ENCODE peak calls at places on chromosomes 7 and 10, in six cellular contexts. One of them, this sample, is unnamed.

GRCh38 chr10:22444219-22444788 is 99.0 kb downstream of the SPAG6 start:
- DNase-seq in GM12878: no peak
- DNase-seq in A549: no peak
- DNase-seq in K562: no peak
- DNase-seq in endothelial cell of umbilical vein: no peak
- DNase-seq in HepG2: no peak
- DNase-seq in this sample: no peak

GRCh38 chr7:134632937-134633540 is 13.6 kb upstream of the BPGM start:
- DNase-seq in HepG2: peak; percentile 44
- DNase-seq in K562: peak; percentile 79
- DNase-seq in A549: peak; percentile 73
- DNase-seq in GM12878: no peak
- DNase-seq in endothelial cell of umbilical vein: peak; percentile 79
- DNase-seq in this sample: peak; percentile 64

GRCh38 chr7:48180981-48181380 is 9.7 kb downstream of the ABCA13 start:
- DNase-seq in endothelial cell of umbilical vein: no peak
- DNase-seq in GM12878: no peak
- DNase-seq in A549: no peak
- DNase-seq in HepG2: no peak
- DNase-seq in K562: no peak
- DNase-seq in this sample: no peak

GRCh38 chr7:125136755-125137547 is 207.3 kb upstream of the POT1 start:
- DNase-seq in endothelial cell of umbilical vein: peak; percentile 88
- DNase-seq in GM12878: no peak
- DNase-seq in A549: peak; percentile 1
- DNase-seq in K562: no peak
- DNase-seq in HepG2: no peak
- DNase-seq in this sample: no peak

GRCh38 chr10:9824546-9825164 is 1193.0 kb upstream of the CELF2 start:
- DNase-seq in GM12878: no peak
- DNase-seq in A549: no peak
- DNase-seq in endothelial cell of umbilical vein: no peak
- DNase-seq in K562: no peak
- DNase-seq in HepG2: no peak
- DNase-seq in this sample: peak; percentile 1

GRCh38 chr7:28855538-28856217 is 102.5 kb downstream of the TRIL start:
- DNase-seq in endothelial cell of umbilical vein: no peak
- DNase-seq in A549: peak; percentile 65
- DNase-seq in GM12878: no peak
- DNase-seq in K562: peak; percentile 15
- DNase-seq in HepG2: peak; percentile 70
- DNase-seq in this sample: no peak

GRCh38 chr10:33355267-33355666 is 20.8 kb upstream of the NRP1 start:
- DNase-seq in GM12878: no peak
- DNase-seq in endothelial cell of umbilical vein: no peak
- DNase-seq in HepG2: no peak
- DNase-seq in K562: no peak
- DNase-seq in A549: no peak
- DNase-seq in this sample: peak; percentile 58

GRCh38 chr7:1638113-1638726 is 31.9 kb upstream of the ELFN1 start:
- DNase-seq in endothelial cell of umbilical vein: no peak
- DNase-seq in A549: no peak
- DNase-seq in HepG2: no peak
- DNase-seq in K562: no peak
- DNase-seq in GM12878: no peak
- DNase-seq in this sample: no peak

GRCh38 chr10:49664842-49665355 is 14.6 kb upstream of the C10orf53 start:
- DNase-seq in K562: no peak
- DNase-seq in endothelial cell of umbilical vein: no peak
- DNase-seq in A549: no peak
- DNase-seq in GM12878: no peak
- DNase-seq in HepG2: no peak
- DNase-seq in this sample: no peak

GRCh38 chr7:84256481-84256880 is 61.9 kb upstream of the SEMA3A start:
- DNase-seq in endothelial cell of umbilical vein: no peak
- DNase-seq in K562: no peak
- DNase-seq in GM12878: no peak
- DNase-seq in HepG2: no peak
- DNase-seq in A549: no peak
- DNase-seq in this sample: no peak

GRCh38 chr7:435518-436366 is 83.9 kb downstream of the PDGFA start:
- DNase-seq in GM12878: no peak
- DNase-seq in A549: peak; percentile 61
- DNase-seq in endothelial cell of umbilical vein: peak; percentile 38
- DNase-seq in HepG2: no peak
- DNase-seq in K562: no peak
- DNase-seq in this sample: no peak

GRCh38 chr10:89278034-89278535 is 23.8 kb upstream of the IFIT2 start:
- DNase-seq in GM12878: no peak
- DNase-seq in endothelial cell of umbilical vein: peak; percentile 98
- DNase-seq in A549: peak; percentile 86
- DNase-seq in HepG2: peak; percentile 81
- DNase-seq in K562: no peak
- DNase-seq in this sample: no peak

GRCh38 chr10:125060851-125061556 is 99.4 kb downstream of the CTBP2 start:
- DNase-seq in HepG2: peak; percentile 35
- DNase-seq in K562: no peak
- DNase-seq in A549: peak; percentile 64
- DNase-seq in endothelial cell of umbilical vein: peak; percentile 80
- DNase-seq in GM12878: no peak
- DNase-seq in this sample: peak; percentile 63

GRCh38 chr7:154743211-154743610 is 259.7 kb downstream of the PAXIP1 start:
- DNase-seq in HepG2: no peak
- DNase-seq in GM12878: no peak
- DNase-seq in A549: no peak
- DNase-seq in K562: no peak
- DNase-seq in endothelial cell of umbilical vein: no peak
- DNase-seq in this sample: no peak

GRCh38 chr10:48522011-48522765 is 82.7 kb downstream of the ARHGAP22 start:
- DNase-seq in K562: no peak
- DNase-seq in GM12878: no peak
- DNase-seq in endothelial cell of umbilical vein: no peak
- DNase-seq in HepG2: no peak
- DNase-seq in A549: no peak
- DNase-seq in this sample: no peak

GRCh38 chr10:80144302-80145131 is 12.0 kb downstream of the PLAC9 start:
- DNase-seq in endothelial cell of umbilical vein: no peak
- DNase-seq in HepG2: no peak
- DNase-seq in K562: peak; percentile 40
- DNase-seq in GM12878: no peak
- DNase-seq in A549: no peak
- DNase-seq in this sample: peak; percentile 29

GRCh38 chr7:32061346-32061745 is 8.9 kb downstream of the PDE1C start:
- DNase-seq in A549: no peak
- DNase-seq in endothelial cell of umbilical vein: no peak
- DNase-seq in HepG2: no peak
- DNase-seq in K562: no peak
- DNase-seq in GM12878: no peak
- DNase-seq in this sample: no peak

GRCh38 chr10:69961168-69961863 is 91.3 kb upstream of the MACROH2A2 start:
- DNase-seq in endothelial cell of umbilical vein: no peak
- DNase-seq in HepG2: no peak
- DNase-seq in A549: no peak
- DNase-seq in K562: no peak
- DNase-seq in GM12878: no peak
- DNase-seq in this sample: no peak

GRCh38 chr10:77504870-77505257 is 132.7 kb downstream of the KCNMA1 start:
- DNase-seq in A549: peak; percentile 59
- DNase-seq in K562: no peak
- DNase-seq in GM12878: no peak
- DNase-seq in endothelial cell of umbilical vein: no peak
- DNase-seq in HepG2: no peak
- DNase-seq in this sample: no peak

GRCh38 chr10:58844680-58845079 is 331.8 kb upstream of the PHYHIPL start:
- DNase-seq in K562: no peak
- DNase-seq in A549: no peak
- DNase-seq in HepG2: no peak
- DNase-seq in GM12878: no peak
- DNase-seq in endothelial cell of umbilical vein: no peak
- DNase-seq in this sample: no peak

GRCh38 chr10:47339759-47340612 is 8.2 kb upstream of the RBP3 start:
- DNase-seq in K562: no peak
- DNase-seq in HepG2: no peak
- DNase-seq in endothelial cell of umbilical vein: no peak
- DNase-seq in A549: no peak
- DNase-seq in GM12878: no peak
- DNase-seq in this sample: peak; percentile 81

GRCh38 chr10:124264271-124264670 is 154.5 kb downstream of the OAT start:
- DNase-seq in endothelial cell of umbilical vein: no peak
- DNase-seq in K562: no peak
- DNase-seq in HepG2: no peak
- DNase-seq in A549: no peak
- DNase-seq in GM12878: no peak
- DNase-seq in this sample: no peak

GRCh38 chr7:10211861-10212260 is 761.8 kb upstream of the PHF14 start:
- DNase-seq in endothelial cell of umbilical vein: no peak
- DNase-seq in HepG2: no peak
- DNase-seq in K562: no peak
- DNase-seq in A549: no peak
- DNase-seq in GM12878: no peak
- DNase-seq in this sample: no peak

GRCh38 chr7:477626-478220 is 41.9 kb downstream of the PDGFA start:
- DNase-seq in HepG2: no peak
- DNase-seq in A549: no peak
- DNase-seq in K562: no peak
- DNase-seq in endothelial cell of umbilical vein: no peak
- DNase-seq in GM12878: no peak
- DNase-seq in this sample: no peak

GRCh38 chr10:122373108-122373507 is 1.4 kb upstream of the PLEKHA1 start:
- DNase-seq in K562: no peak
- DNase-seq in HepG2: peak; percentile 23
- DNase-seq in GM12878: no peak
- DNase-seq in A549: no peak
- DNase-seq in endothelial cell of umbilical vein: no peak
- DNase-seq in this sample: no peak

GRCh38 chr7:48084727-48085432 is 4.2 kb upstream of the UPP1 start:
- DNase-seq in A549: peak; percentile 94
- DNase-seq in GM12878: peak; percentile 90
- DNase-seq in HepG2: peak; percentile 73
- DNase-seq in endothelial cell of umbilical vein: peak; percentile 90
- DNase-seq in K562: peak; percentile 68
- DNase-seq in this sample: peak; percentile 99

DNA sequence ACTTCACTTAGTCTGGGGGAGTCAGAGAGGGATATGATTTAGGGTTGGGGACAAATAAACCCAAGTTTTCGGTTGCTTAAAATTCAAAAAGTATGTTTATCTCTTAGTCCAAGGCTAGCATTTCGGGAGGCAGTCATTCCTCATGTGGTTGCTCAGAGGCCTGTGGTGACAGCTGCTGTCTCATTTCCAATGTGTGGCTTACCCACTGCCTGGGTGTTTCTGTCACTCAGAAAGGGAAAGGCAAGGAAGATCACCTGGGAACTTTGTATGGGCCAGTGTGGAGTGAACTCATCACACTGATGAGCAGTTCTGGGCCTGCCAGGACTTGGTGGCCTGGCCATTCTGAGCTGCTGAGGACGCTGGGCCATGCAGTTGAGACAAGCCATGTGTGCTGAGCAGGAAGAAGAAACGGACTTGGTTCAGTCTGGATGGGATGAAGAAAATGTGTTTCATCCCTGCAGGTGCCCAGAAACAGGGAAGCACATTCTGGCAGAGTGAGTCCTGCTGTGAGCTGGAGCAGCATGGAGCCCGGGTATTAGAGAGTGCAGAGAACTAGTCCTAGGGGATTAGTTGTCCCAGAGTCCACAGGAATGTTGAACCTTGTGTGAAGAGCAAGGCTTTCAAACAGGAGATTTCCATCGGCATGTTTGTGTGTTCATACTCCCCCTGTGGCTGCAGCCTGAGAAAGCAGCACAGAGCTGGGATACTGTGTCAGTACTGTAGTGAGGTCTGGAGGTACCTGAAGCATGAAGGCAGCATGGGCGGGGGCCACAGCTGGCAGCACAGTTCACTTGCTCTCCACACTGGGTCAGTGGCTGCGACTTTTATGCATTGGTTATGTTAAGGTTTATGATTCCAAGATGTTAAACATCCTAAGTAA is 211.1 kb upstream of the IGFBP3 start:
- DNase-seq in K562: no peak
- DNase-seq in GM12878: no peak
- DNase-seq in endothelial cell of umbilical vein: no peak
- DNase-seq in A549: peak; percentile 40
- DNase-seq in HepG2: peak; percentile 43
- DNase-seq in this sample: no peak
- TF ChIP-seq MYC in K562: no peak
- TF ChIP-seq MYC in GM12878: no peak
- TF ChIP-seq MYC in endothelial cell of umbilical vein: no peak
- TF ChIP-seq MYC in A549: no peak
- TF ChIP-seq MYC in HepG2: no peak
- TF ChIP-seq MYC in this sample: no peak

GRCh38 chr10:29736325-29737208 is 101.8 kb upstream of the SVIL start:
- DNase-seq in GM12878: no peak
- DNase-seq in endothelial cell of umbilical vein: peak; percentile 59
- DNase-seq in A549: peak; percentile 53
- DNase-seq in K562: no peak
- DNase-seq in HepG2: no peak
- DNase-seq in this sample: no peak
- TF ChIP-seq CTCF in GM12878: no peak
- TF ChIP-seq CTCF in endothelial cell of umbilical vein: no peak
- TF ChIP-seq CTCF in A549: no peak
- TF ChIP-seq CTCF in K562: no peak
- TF ChIP-seq CTCF in HepG2: no peak
- TF ChIP-seq CTCF in this sample: no peak

GRCh38 chr7:107960306-107960705 is 42.7 kb downstream of the LAMB1 start:
- DNase-seq in K562: no peak
- DNase-seq in HepG2: no peak
- DNase-seq in GM12878: no peak
- DNase-seq in A549: no peak
- DNase-seq in endothelial cell of umbilical vein: no peak
- DNase-seq in this sample: no peak
- TF ChIP-seq MYC in K562: no peak
- TF ChIP-seq MYC in HepG2: no peak
- TF ChIP-seq MYC in GM12878: no peak
- TF ChIP-seq MYC in A549: no peak
- TF ChIP-seq MYC in endothelial cell of umbilical vein: no peak
- TF ChIP-seq MYC in this sample: no peak

DNA sequence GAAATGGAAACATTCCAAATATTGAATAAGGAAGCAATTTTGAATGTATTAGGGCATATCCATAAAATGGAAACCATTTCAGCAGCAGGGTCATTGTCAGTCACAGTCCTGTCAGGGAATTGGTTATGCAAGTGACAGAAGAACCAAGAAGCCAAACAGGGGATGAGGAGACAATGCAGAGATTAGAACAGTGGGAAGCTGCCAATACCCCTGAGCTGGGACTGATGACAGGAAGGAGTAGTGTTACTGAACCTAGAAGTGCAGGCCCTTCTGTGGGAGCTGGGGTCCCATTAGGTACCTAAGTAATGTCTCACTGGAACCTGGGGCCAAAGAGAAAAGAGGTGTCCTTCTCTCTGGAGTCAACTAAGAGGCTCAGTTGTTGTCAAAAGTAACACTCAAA is 37.6 kb upstream of the NPSR1 start:
- DNase-seq in HepG2: no peak
- DNase-seq in A549: no peak
- DNase-seq in endothelial cell of umbilical vein: no peak
- DNase-seq in K562: no peak
- DNase-seq in GM12878: no peak
- DNase-seq in this sample: no peak
- TF ChIP-seq CTCF in HepG2: no peak
- TF ChIP-seq CTCF in A549: no peak
- TF ChIP-seq CTCF in endothelial cell of umbilical vein: no peak
- TF ChIP-seq CTCF in K562: no peak
- TF ChIP-seq CTCF in GM12878: no peak
- TF ChIP-seq CTCF in this sample: no peak